ENCODE peak calls at places on chromosomes 1 and 21, in nine cellular contexts. K is esophagus squamous epithelium; U is heart right ventricle; P is endothelial cell; B is choroid plexus epithelial cell; Y is kidney; F is activated CD8-positive, alpha-beta T cell treated with anti-CD3 and anti-CD28 coated beads for 36 hours; C is GM13977; O is left ventricle myocardium inferior. Q is an unnamed sample.

GRCh38 chr1:84303154-84303830 is 1.8 kb downstream of the SAMD13 start:
- DNase-seq in K (no peak), U (no peak), P (no peak), B (peak; percentile 33), Y (no peak), F (no peak), C (no peak), O (no peak), Q (peak; percentile 2)

GRCh38 chr1:53682369-53682685 is 56.6 kb downstream of the GLIS1 start:
- DNase-seq in K (no peak), U (no peak), P (no peak), B (no peak), Y (no peak), F (no peak), C (no peak), O (no peak), Q (no peak)

GRCh38 chr1:8194481-8195227 is 123.3 kb upstream of the SLC45A1 start:
- DNase-seq in K (no peak), U (no peak), P (no peak), B (no peak), Y (peak; percentile 8), F (no peak), C (no peak), O (no peak), Q (peak; percentile 34)

GRCh38 chr1:5388622-5389021 is 603.6 kb downstream of the NPHP4 start:
- DNase-seq in K (no peak), U (no peak), P (no peak), B (no peak), Y (no peak), F (no peak), C (no peak), O (no peak), Q (no peak)

GRCh38 chr21:31557421-31557955 is 102.0 kb upstream of the SOD1 start:
- DNase-seq in K (no peak), U (no peak), P (peak; percentile 43), B (no peak), Y (peak; percentile 72), F (peak; percentile 18), C (no peak), O (no peak), Q (no peak)

GRCh38 chr1:93015590-93015989 is 54.3 kb upstream of the DIPK1A start:
- DNase-seq in K (no peak), U (no peak), P (no peak), B (peak; percentile 33), Y (no peak), F (no peak), C (no peak), O (no peak), Q (peak; percentile 53)

GRCh38 chr1:206713070-206713469 is 28.4 kb downstream of the MAPKAPK2 start:
- DNase-seq in K (no peak), U (no peak), P (no peak), B (no peak), Y (no peak), F (peak; percentile 59), C (no peak), O (no peak), Q (no peak)

GRCh38 chr1:165375623-165376022 is 19.1 kb upstream of the LMX1A start:
- DNase-seq in K (no peak), U (no peak), P (no peak), B (no peak), Y (no peak), F (no peak), C (no peak), O (no peak), Q (no peak)

GRCh38 chr1:232886304-232886703 is 64.1 kb upstream of the NTPCR start:
- DNase-seq in K (no peak), U (no peak), P (no peak), B (peak; percentile 17), Y (no peak), F (no peak), C (no peak), O (no peak), Q (peak; percentile 23)

GRCh38 chr21:36753556-36753955 is 54.6 kb downstream of the SIM2 start:
- DNase-seq in K (no peak), U (no peak), P (no peak), B (peak; percentile 91), Y (no peak), F (no peak), C (no peak), O (no peak), Q (peak; percentile 23)

GRCh38 chr1:59979551-59980070 is 53.0 kb upstream of the CYP2J2 start:
- DNase-seq in K (no peak), U (no peak), P (no peak), B (no peak), Y (no peak), F (no peak), C (no peak), O (no peak), Q (no peak)

GRCh38 chr1:41044197-41044596 is 22.7 kb upstream of the SLFNL1 start:
- DNase-seq in K (no peak), U (no peak), P (no peak), B (no peak), Y (no peak), F (no peak), C (no peak), O (no peak), Q (no peak)

DNA sequence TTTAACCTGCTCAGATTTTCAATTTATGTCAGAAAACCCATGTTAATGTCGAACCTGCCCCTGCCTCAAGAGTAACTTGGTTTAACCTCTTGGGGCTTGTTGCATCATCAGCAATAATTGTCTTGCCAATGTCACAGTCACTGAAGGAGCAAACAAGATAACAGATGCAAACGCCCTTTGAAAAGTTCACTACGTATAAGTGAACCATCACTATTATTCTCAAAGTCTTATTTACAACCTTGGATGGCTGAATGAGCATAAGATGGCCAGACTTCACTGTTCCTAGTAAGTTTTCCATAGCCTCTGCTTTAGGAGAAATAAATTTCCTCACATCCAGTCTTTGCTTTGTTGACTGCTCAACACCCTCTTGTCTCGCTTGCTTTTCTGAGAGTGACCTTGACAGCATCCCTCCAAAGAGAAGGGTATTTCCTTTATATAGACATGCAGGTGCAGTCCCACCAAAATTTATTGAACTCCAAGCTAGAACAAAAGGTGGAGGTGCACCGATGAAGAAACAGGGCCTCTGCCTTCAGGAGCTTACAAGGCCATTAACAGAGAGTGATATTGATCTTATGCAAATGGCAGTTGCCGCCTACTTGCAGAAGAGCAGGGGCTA is 749 bp upstream of the LRIG2 start:
- DNase-seq in K (no peak), U (no peak), P (no peak), B (no peak), Y (no peak), F (no peak), C (peak; percentile 80), O (no peak), Q (no peak)
- TF ChIP-seq CTCF in K (no peak), U (no peak), P (no peak), B (no peak), Y (no peak), F (no peak), C (peak; percentile 85), O (no peak), Q (no peak)

GRCh38 chr1:237119091-237119490 is 77.1 kb downstream of the RYR2 start:
- DNase-seq in K (no peak), U (no peak), P (no peak), B (no peak), Y (no peak), F (no peak), C (no peak), O (no peak), Q (no peak)

GRCh38 chr1:237126180-237126579 is 84.2 kb downstream of the RYR2 start:
- DNase-seq in K (no peak), U (no peak), P (no peak), B (no peak), Y (no peak), F (no peak), C (no peak), O (no peak), Q (no peak)

GRCh38 chr1:237120683-237121082 is 78.7 kb downstream of the RYR2 start:
- DNase-seq in K (no peak), U (no peak), P (no peak), B (no peak), Y (no peak), F (no peak), C (no peak), O (no peak), Q (no peak)

GRCh38 chr1:237124856-237125462 is 83.0 kb downstream of the RYR2 start:
- DNase-seq in K (no peak), U (no peak), P (peak; percentile 21), B (peak; percentile 20), Y (no peak), F (peak; percentile 10), C (peak; percentile 43), O (no peak), Q (peak; percentile 65)
- TF ChIP-seq CTCF in K (peak; percentile 23), U (peak; percentile 45), P (peak; percentile 58), B (peak; percentile 41), Y (peak; percentile 24), F (peak; percentile 34), C (peak; percentile 50), O (peak; percentile 46), Q (peak; percentile 80)

GRCh38 chr1:115925511-115925910 is 50.8 kb upstream of the SLC22A15 start:
- DNase-seq in K (no peak), U (no peak), P (no peak), B (no peak), Y (no peak), F (no peak), C (no peak), O (no peak), Q (no peak)

GRCh38 chr1:115933625-115934024 is 42.7 kb upstream of the SLC22A15 start:
- DNase-seq in K (no peak), U (no peak), P (no peak), B (no peak), Y (no peak), F (no peak), C (no peak), O (no peak), Q (no peak)

GRCh38 chr1:115924730-115925129 is 51.6 kb upstream of the SLC22A15 start:
- DNase-seq in K (no peak), U (no peak), P (no peak), B (no peak), Y (no peak), F (no peak), C (no peak), O (no peak), Q (peak; percentile 7)

GRCh38 chr1:115927971-115928370 is 48.3 kb upstream of the SLC22A15 start:
- DNase-seq in K (no peak), U (no peak), P (no peak), B (no peak), Y (no peak), F (no peak), C (no peak), O (no peak), Q (no peak)

DNA sequence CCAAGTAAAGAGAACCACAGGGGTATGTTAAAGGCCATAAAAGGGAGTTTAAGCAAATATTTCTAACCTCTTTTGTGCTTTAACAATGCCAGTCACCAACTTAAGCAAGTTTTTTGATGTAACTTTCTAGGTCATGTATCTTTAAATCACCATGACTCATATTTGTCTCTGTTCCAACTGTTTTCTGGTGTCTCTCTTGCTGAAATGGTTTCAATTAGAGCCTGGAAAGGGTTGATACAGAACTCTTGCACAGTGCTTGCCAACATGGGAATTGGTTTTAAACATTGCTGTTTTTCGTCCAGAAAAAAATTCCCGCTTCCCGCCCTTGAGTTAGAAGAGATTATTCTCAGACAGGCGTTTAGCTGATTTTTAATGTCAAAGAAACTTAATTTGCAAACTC is 46.5 kb upstream of the SLC22A15 start:
- DNase-seq in K (no peak), U (no peak), P (no peak), B (peak; percentile 61), Y (no peak), F (no peak), C (no peak), O (no peak), Q (peak; percentile 70)
- TF ChIP-seq CTCF in K (no peak), U (no peak), P (no peak), B (no peak), Y (no peak), F (no peak), C (no peak), O (no peak), Q (no peak)

GRCh38 chr1:160494620-160495019 is 28.4 kb downstream of the SLAMF6 start:
- DNase-seq in K (no peak), U (no peak), P (no peak), B (peak; percentile 16), Y (no peak), F (no peak), C (no peak), O (no peak), Q (peak; percentile 35)
- TF ChIP-seq CTCF in K (no peak), U (peak; percentile 11), P (no peak), B (peak; percentile 51), Y (no peak), F (no peak), C (peak; percentile 18), O (no peak), Q (peak; percentile 31)